ENCODE peak calls at places on chromosomes 12 and 14, in nine cellular contexts. L is ovary, D is suprapubic skin, K is HepG2, O is A549, B is tibial nerve, T is H1, Y is stomach, W is transverse colon. I is an unnamed sample.

GRCh38 chr14:102215071-102215470 is 75.4 kb downstream of the WDR20 start:
- DNase-seq in L (no peak), D (no peak), K (no peak), O (no peak), B (no peak), T (no peak), Y (no peak), W (no peak), I (no peak)

GRCh38 chr12:5533368-5533767 is 101.5 kb downstream of the NTF3 start:
- DNase-seq in L (no peak), D (no peak), K (no peak), O (no peak), B (no peak), T (no peak), Y (no peak), W (no peak), I (peak)

GRCh38 chr14:74583689-74584434 is 28.2 kb downstream of the LTBP2 start:
- DNase-seq in L (no peak), D (no peak), K (no peak), O (peak), B (no peak), T (no peak), Y (no peak), W (no peak), I (no peak)

GRCh38 chr12:92065018-92065499 is 80.6 kb downstream of the BTG1 start:
- DNase-seq in L (no peak), D (no peak), K (peak), O (peak), B (no peak), T (no peak), Y (peak), W (peak), I (no peak)

GRCh38 chr14:30115756-30116155 is 188.1 kb upstream of the PRKD1 start:
- DNase-seq in L (no peak), D (no peak), K (no peak), O (no peak), B (no peak), T (no peak), Y (no peak), W (no peak), I (no peak)

GRCh38 chr14:92914087-92914656 is 8.8 kb upstream of the CHGA start:
- DNase-seq in L (no peak), D (no peak), K (peak), O (no peak), B (no peak), T (peak), Y (no peak), W (no peak), I (no peak)

GRCh38 chr12:49983892-49984291 is 11.1 kb downstream of the AQP6 start:
- DNase-seq in L (no peak), D (no peak), K (no peak), O (no peak), B (no peak), T (no peak), Y (no peak), W (no peak), I (no peak)

GRCh38 chr14:76168531-76168930 is 16.8 kb downstream of the GPATCH2L start:
- DNase-seq in L (no peak), D (no peak), K (no peak), O (no peak), B (no peak), T (no peak), Y (no peak), W (no peak), I (no peak)

GRCh38 chr14:26286806-26287205 is 311.0 kb downstream of the NOVA1 start:
- DNase-seq in L (no peak), D (no peak), K (no peak), O (no peak), B (no peak), T (no peak), Y (no peak), W (no peak), I (no peak)
- TF ChIP-seq EP300 in L (no peak), D (no peak), K (no peak), O (no peak), B (no peak), T (no peak), Y (no peak), W (no peak), I (no peak)

DNA sequence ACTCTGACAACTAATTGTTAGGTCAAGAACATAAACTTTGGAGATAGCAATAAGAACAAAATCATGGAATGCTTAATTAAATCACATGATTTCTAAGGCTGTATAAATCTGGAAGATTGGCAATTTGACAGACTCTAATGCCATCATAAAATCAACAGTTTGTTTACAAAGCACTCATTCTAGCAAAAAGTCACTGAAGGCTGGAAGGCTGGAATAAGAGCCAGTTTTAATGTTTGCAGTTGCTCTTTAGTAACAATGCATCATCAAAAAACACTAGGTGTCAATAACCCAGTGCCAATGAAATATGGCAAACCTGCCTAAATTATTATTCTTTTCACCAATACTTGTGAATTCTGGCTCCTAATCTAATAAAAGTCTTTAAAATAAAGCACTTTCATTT is 65.0 kb downstream of the NUMB start:
- DNase-seq in L (no peak), D (no peak), K (no peak), O (no peak), B (no peak), T (no peak), Y (no peak), W (no peak), I (no peak)
- TF ChIP-seq EP300 in L (no peak), D (no peak), K (no peak), O (no peak), B (no peak), T (no peak), Y (no peak), W (no peak), I (no peak)

GRCh38 chr12:56103066-56103711 is 1.2 kb upstream of the PA2G4 start:
- DNase-seq in L (no peak), D (no peak), K (no peak), O (no peak), B (no peak), T (no peak), Y (no peak), W (no peak), I (no peak)

GRCh38 chr12:56104109-56104814 is at the start of gene PA2G4:
- DNase-seq in L (peak), D (peak), K (peak), O (peak), B (peak), T (peak), Y (peak), W (peak), I (peak)

GRCh38 chr12:56102683-56103065 is 1.7 kb upstream of the PA2G4 start:
- DNase-seq in L (no peak), D (no peak), K (no peak), O (no peak), B (no peak), T (no peak), Y (no peak), W (no peak), I (no peak)

GRCh38 chr12:56104815-56105476 is 587 bp downstream of the PA2G4 start:
- DNase-seq in L (peak), D (no peak), K (no peak), O (no peak), B (no peak), T (no peak), Y (peak), W (no peak), I (no peak)

DNA sequence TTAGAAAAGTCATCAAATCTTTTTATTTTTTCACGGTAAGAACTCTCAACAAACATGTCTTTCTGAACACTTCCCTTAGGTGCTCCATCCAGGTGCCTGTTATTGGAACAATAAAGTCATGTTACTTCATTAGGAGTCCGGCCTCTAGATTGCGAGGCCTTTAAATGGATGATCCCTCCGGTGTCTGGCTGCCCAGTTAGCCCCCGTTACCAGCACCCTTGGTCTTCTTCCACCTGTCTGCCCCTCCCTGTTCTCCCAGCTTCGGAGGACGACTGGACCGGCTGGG is 593 bp upstream of the PA2G4 start:
- DNase-seq in L (no peak), D (no peak), K (peak), O (no peak), B (no peak), T (no peak), Y (no peak), W (no peak), I (no peak)
- TF ChIP-seq EP300 in L (no peak), D (no peak), K (no peak), O (no peak), B (no peak), T (no peak), Y (no peak), W (no peak), I (no peak)

GRCh38 chr14:51547260-51547659 is 104.5 kb upstream of the FRMD6 start:
- DNase-seq in L (peak), D (no peak), K (no peak), O (peak), B (no peak), T (no peak), Y (no peak), W (peak), I (no peak)
- TF ChIP-seq EP300 in L (no peak), D (no peak), K (no peak), O (peak), B (peak), T (no peak), Y (no peak), W (no peak), I (peak)

GRCh38 chr12:91037301-91037700 is 20.5 kb downstream of the KERA start:
- DNase-seq in L (no peak), D (no peak), K (no peak), O (no peak), B (no peak), T (no peak), Y (no peak), W (no peak), I (no peak)

GRCh38 chr12:91043408-91043807 is 14.4 kb downstream of the KERA start:
- DNase-seq in L (no peak), D (no peak), K (no peak), O (no peak), B (no peak), T (no peak), Y (no peak), W (no peak), I (no peak)

DNA sequence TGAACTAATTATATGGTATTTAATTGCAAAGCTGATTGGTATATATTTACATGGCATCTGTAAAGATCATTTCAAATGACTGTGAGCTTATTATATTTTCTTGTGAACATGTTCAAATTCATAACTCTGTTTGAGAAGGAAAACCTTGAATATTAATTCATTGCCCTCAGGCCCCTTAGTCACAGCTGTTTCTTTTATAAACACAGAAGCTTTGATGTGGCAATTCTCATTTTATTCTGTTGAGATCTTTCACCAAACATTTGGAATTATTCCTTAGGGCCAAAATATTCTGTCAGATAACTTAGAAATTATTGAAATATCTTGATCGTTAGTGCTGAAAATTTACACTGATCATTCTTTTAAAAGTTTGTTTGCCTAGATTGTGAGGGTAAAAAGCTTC is 17.5 kb downstream of the KERA start:
- DNase-seq in L (no peak), D (no peak), K (no peak), O (no peak), B (no peak), T (no peak), Y (no peak), W (no peak), I (no peak)
- TF ChIP-seq EP300 in L (no peak), D (no peak), K (no peak), O (no peak), B (no peak), T (no peak), Y (no peak), W (no peak), I (no peak)

GRCh38 chr14:60125918-60126317 is 34.2 kb downstream of the PCNX4 start:
- DNase-seq in L (no peak), D (no peak), K (no peak), O (no peak), B (no peak), T (no peak), Y (no peak), W (no peak), I (no peak)
- TF ChIP-seq EP300 in L (no peak), D (no peak), K (no peak), O (no peak), B (no peak), T (no peak), Y (no peak), W (no peak), I (no peak)

GRCh38 chr14:84468153-84468552 is 1061.8 kb upstream of the FLRT2 start:
- DNase-seq in L (no peak), D (no peak), K (no peak), O (no peak), B (no peak), T (no peak), Y (no peak), W (no peak), I (no peak)
- TF ChIP-seq EP300 in L (no peak), D (no peak), K (no peak), O (no peak), B (no peak), T (no peak), Y (no peak), W (no peak), I (no peak)

I was measured in esophagus muscularis mucosa.